ENCODE peak calls at places on chromosomes 12 and 14, in ten cellular contexts. H is frontal cortex; M is iPS-NIHi11; K is stomach; P is caudate nucleus; N is NCI-H2029 treated with DMSO at 0.1 percent for 48 hours; S is GDM1; E is stimulated activated CD8-positive, alpha-beta memory T cell treated with anti-CD3 and anti-CD28 coated beads, Interleukin-7, amount 100 ng/mL, for 1 hour; A is A549; O is ACHN. B is an unnamed sample.
A peak's percentile ranks its signal among the peaks of the same experiment; 100 is the strongest.

GRCh38 chr14:85313801-85314207 is 216.1 kb upstream of the FLRT2 start:
- DNase-seq in A (no peak), H (no peak), O (no peak), N (no peak), S (no peak), P (no peak), E (no peak), M (no peak), K (no peak), B (no peak)

GRCh38 chr14:100332797-100333196 is 9.7 kb downstream of the SLC25A47 start:
- DNase-seq in O (no peak), H (no peak), A (no peak), K (no peak), P (no peak), M (no peak), N (no peak), S (no peak), E (no peak), B (no peak)

GRCh38 chr12:50276912-50277671 is 6.2 kb downstream of the LIMA1 start:
- DNase-seq in H (no peak), P (no peak), E (no peak), M (no peak), O (no peak), S (no peak), K (no peak), A (no peak), N (no peak), B (peak; percentile 19)

GRCh38 chr14:100305446-100306255 is 593 bp downstream of the SLC25A29 start:
- DNase-seq in O (peak; percentile 20), M (peak; percentile 45), S (peak; percentile 70), A (no peak), E (peak; percentile 54), P (no peak), K (peak; percentile 43), H (peak; percentile 54), N (no peak), B (no peak)

GRCh38 chr14:101977311-101978071 is 13.1 kb downstream of the DYNC1H1 start:
- DNase-seq in M (no peak), S (no peak), H (no peak), O (no peak), P (no peak), E (no peak), K (no peak), A (no peak), N (no peak), B (no peak)

GRCh38 chr12:2363836-2364565 is 311.2 kb downstream of the CACNA1C start:
- DNase-seq in S (no peak), E (no peak), P (no peak), M (no peak), H (no peak), K (no peak), N (no peak), O (no peak), A (no peak), B (no peak)

GRCh38 chr14:90374813-90375212 is 22.0 kb upstream of the CALM1 start:
- DNase-seq in N (no peak), E (no peak), A (no peak), S (no peak), K (no peak), H (no peak), O (no peak), M (no peak), P (no peak), B (no peak)

GRCh38 chr14:71803539-71804260 is 128.5 kb upstream of the RGS6 start:
- DNase-seq in P (no peak), E (no peak), A (peak; percentile 68), K (no peak), N (no peak), S (no peak), H (no peak), O (no peak), M (no peak), B (peak; percentile 86)

GRCh38 chr14:88168498-88169165 is 154.4 kb downstream of the KCNK10 start:
- DNase-seq in O (peak; percentile 33), H (no peak), E (peak; percentile 14), S (peak; percentile 37), A (peak; percentile 55), N (no peak), K (peak; percentile 57), M (peak; percentile 75), P (no peak), B (peak; percentile 36)

GRCh38 chr12:113667095-113667494 is 195.4 kb upstream of the LHX5 start:
- DNase-seq in N (no peak), K (no peak), E (no peak), P (no peak), S (no peak), M (no peak), H (no peak), A (no peak), O (no peak), B (no peak)

GRCh38 chr12:1760566-1761382 is 59.6 kb upstream of the LRTM2 start:
- DNase-seq in M (no peak), N (no peak), E (no peak), P (no peak), H (no peak), O (peak; percentile 99), A (peak; percentile 79), S (no peak), K (no peak), B (peak; percentile 72)

GRCh38 chr12:127278351-127278750 is 988.6 kb upstream of the TMEM132C start:
- DNase-seq in P (no peak), N (no peak), E (no peak), O (no peak), A (no peak), H (no peak), K (no peak), M (no peak), S (no peak), B (no peak)

GRCh38 chr12:114933428-114934160 is 249.6 kb upstream of the TBX3 start:
- DNase-seq in P (no peak), A (peak; percentile 94), N (no peak), K (no peak), E (no peak), O (peak; percentile 97), H (no peak), M (no peak), S (no peak), B (peak; percentile 80)

GRCh38 chr12:39077226-39077625 is 171.8 kb upstream of the CPNE8 start:
- DNase-seq in H (no peak), O (no peak), K (no peak), E (no peak), S (no peak), A (no peak), N (no peak), M (no peak), P (no peak), B (no peak)

GRCh38 chr12:61504396-61505115 is 755.6 kb upstream of the USP15 start:
- DNase-seq in O (no peak), E (no peak), H (no peak), K (no peak), A (no peak), M (peak; percentile 55), P (no peak), N (no peak), S (no peak), B (no peak)

B was measured in SW480.